ENCODE peak calls at places on chromosomes 1 and 21, in eight cellular contexts. E, U, T, G, P, D, B and F are unnamed samples. For H3K27me3, the result is how much of the 10 kb centered on the place peaks cover.

GRCh38 chr1:205325334-205325884 is 3.9 kb upstream of the NUAK2 start:
- DNase-seq in E (peak), U (no peak), T (peak), G (peak), P (no peak), D (no peak), B (peak), F (peak)

GRCh38 chr1:223739366-223740057 is 27.2 kb downstream of the CAPN2 start:
- DNase-seq in E (no peak), U (no peak), T (no peak), G (no peak), P (no peak), D (no peak), B (no peak), F (peak)

GRCh38 chr1:161307230-161307768 is 2.5 kb downstream of the MPZ start:
- DNase-seq in E (no peak), U (peak), T (peak), G (peak), P (peak), D (no peak), B (peak), F (peak)

GRCh38 chr21:43598416-43599120 is 60.7 kb downstream of the HSF2BP start:
- DNase-seq in E (no peak), U (no peak), T (peak), G (no peak), P (no peak), D (no peak), B (no peak), F (peak)

GRCh38 chr1:174976436-174977107 is 23.2 kb upstream of the CACYBP start:
- DNase-seq in E (no peak), U (no peak), T (peak), G (no peak), P (no peak), D (no peak), B (peak), F (peak)

GRCh38 chr1:114607223-114607622 is 25.8 kb upstream of the BCAS2 start:
- DNase-seq in E (no peak), U (no peak), T (no peak), G (no peak), P (no peak), D (no peak), B (no peak), F (no peak)

GRCh38 chr1:228313536-228314277 is 92.9 kb downstream of the TRIM11 start:
- DNase-seq in E (no peak), U (no peak), T (no peak), G (no peak), P (peak), D (no peak), B (no peak), F (no peak)

GRCh38 chr1:227892930-227893695 is 54.6 kb downstream of the WNT9A start:
- DNase-seq in E (peak), U (no peak), T (no peak), G (no peak), P (no peak), D (peak), B (no peak), F (no peak)

GRCh38 chr1:186014370-186015030 is 280.3 kb downstream of the HMCN1 start:
- DNase-seq in E (no peak), U (no peak), T (peak), G (peak), P (no peak), D (no peak), B (no peak), F (no peak)

GRCh38 chr1:41322835-41323234 is 38.4 kb upstream of the FOXO6 start:
- DNase-seq in E (no peak), U (no peak), T (no peak), G (peak), P (peak), D (peak), B (peak), F (no peak)

GRCh38 chr1:224609333-224609732 is 6.8 kb upstream of the CNIH3 start:
- DNase-seq in E (no peak), U (no peak), T (no peak), G (no peak), P (no peak), D (no peak), B (no peak), F (no peak)

GRCh38 chr1:112674440-112674985 is at the start of gene MOV10:
- DNase-seq in E (peak), U (peak), T (peak), G (peak), P (peak), D (peak), B (peak), F (peak)

GRCh38 chr1:169890761-169891538 is 2.7 kb downstream of the SCYL3 start:
- DNase-seq in E (no peak), U (no peak), T (no peak), G (peak), P (no peak), D (no peak), B (no peak), F (peak)

GRCh38 chr1:230167419-230167852 is 100.4 kb downstream of the GALNT2 start:
- DNase-seq in E (peak), U (peak), T (peak), G (peak), P (no peak), D (no peak), B (peak), F (peak)

GRCh38 chr1:163459539-163459938 is 137.8 kb downstream of the NUF2 start:
- DNase-seq in E (no peak), U (no peak), T (no peak), G (no peak), P (no peak), D (no peak), B (no peak), F (no peak)

GRCh38 chr1:214670098-214670497 is 67.1 kb downstream of the CENPF start:
- DNase-seq in E (peak), U (no peak), T (peak), G (peak), P (peak), D (peak), B (no peak), F (no peak)

GRCh38 chr1:67540025-67540732 is 110.0 kb upstream of the SERBP1 start:
- DNase-seq in E (no peak), U (no peak), T (no peak), G (no peak), P (no peak), D (no peak), B (no peak), F (no peak)

GRCh38 chr1:40799351-40799867 is 15.8 kb downstream of the KCNQ4 start:
- DNase-seq in E (peak), U (no peak), T (peak), G (peak), P (peak), D (no peak), B (no peak), F (no peak)

GRCh38 chr1:178599087-178599486 is 86.2 kb downstream of the TEX35 start:
- DNase-seq in E (no peak), U (no peak), T (no peak), G (no peak), P (no peak), D (no peak), B (no peak), F (no peak)

GRCh38 chr1:149883598-149884247 is 15.6 kb upstream of the BOLA1 start:
- DNase-seq in E (no peak), U (no peak), T (no peak), G (no peak), P (no peak), D (no peak), B (no peak), F (no peak)

GRCh38 chr1:86429830-86430229 is 5.9 kb downstream of the CLCA2 start:
- DNase-seq in E (peak), U (no peak), T (peak), G (peak), P (no peak), D (no peak), B (no peak), F (peak)

GRCh38 chr1:161676958-161677689 is 14.2 kb downstream of the FCGR2B start:
- DNase-seq in E (no peak), U (no peak), T (no peak), G (no peak), P (no peak), D (no peak), B (no peak), F (no peak)

GRCh38 chr1:31705080-31705866 is 1.5 kb upstream of the COL16A1 start:
- DNase-seq in E (peak), U (peak), T (peak), G (no peak), P (peak), D (peak), B (peak), F (peak)

GRCh38 chr1:121587777-121588176 is 403.0 kb downstream of the SRGAP2C start:
- DNase-seq in E (no peak), U (no peak), T (no peak), G (peak), P (no peak), D (no peak), B (no peak), F (peak)

GRCh38 chr1:200774735-200775449 is 36.2 kb downstream of the CAMSAP2 start:
- DNase-seq in E (no peak), U (no peak), T (peak), G (peak), P (no peak), D (no peak), B (no peak), F (no peak)

GRCh38 chr1:38308780-38309179 is 262.2 kb upstream of the POU3F1 start:
- DNase-seq in E (no peak), U (no peak), T (no peak), G (no peak), P (no peak), D (no peak), B (peak), F (peak)

GRCh38 chr1:53725238-53725689 is 13.7 kb downstream of the GLIS1 start:
- DNase-seq in E (no peak), U (no peak), T (peak), G (no peak), P (no peak), D (no peak), B (peak), F (peak)

GRCh38 chr1:195218428-195219212 is 1389.6 kb downstream of the KCNT2 start:
- DNase-seq in E (peak), U (no peak), T (no peak), G (no peak), P (no peak), D (no peak), B (no peak), F (no peak)

GRCh38 chr1:115430717-115431116 is 92.7 kb upstream of the NGF start:
- DNase-seq in E (no peak), U (no peak), T (peak), G (peak), P (no peak), D (no peak), B (no peak), F (peak)

GRCh38 chr1:21655748-21656147 is 13.4 kb downstream of the RAP1GAP start:
- DNase-seq in E (no peak), U (no peak), T (no peak), G (no peak), P (no peak), D (no peak), B (peak), F (peak)

GRCh38 chr1:113788802-113789201 is 23.5 kb downstream of the RSBN1 start:
- DNase-seq in E (no peak), U (no peak), T (no peak), G (no peak), P (no peak), D (no peak), B (no peak), F (no peak)

GRCh38 chr1:226988337-226988672 is 48.2 kb downstream of the COQ8A start:
- DNase-seq in E (peak), U (no peak), T (no peak), G (no peak), P (no peak), D (no peak), B (no peak), F (peak)

GRCh38 chr1:67614511-67614934 is 70.5 kb upstream of the GADD45A start:
- DNase-seq in E (no peak), U (no peak), T (peak), G (no peak), P (no peak), D (no peak), B (no peak), F (peak)

GRCh38 chr1:33334081-33334552 is 13.2 kb upstream of the A3GALT2 start:
- DNase-seq in E (peak), U (no peak), T (no peak), G (no peak), P (peak), D (no peak), B (no peak), F (no peak)

GRCh38 chr1:26799479-26800133 is 11.9 kb downstream of the PIGV start:
- DNase-seq in E (peak), U (no peak), T (peak), G (peak), P (peak), D (peak), B (peak), F (peak)

GRCh38 chr1:225890346-225891228 is 1.6 kb upstream of the LEFTY1 start:
- DNase-seq in E (no peak), U (no peak), T (no peak), G (no peak), P (no peak), D (no peak), B (no peak), F (no peak)

GRCh38 chr21:45138199-45139002 is 64.0 kb downstream of the ADARB1 start:
- DNase-seq in E (peak), U (no peak), T (peak), G (peak), P (peak), D (no peak), B (peak), F (peak)

DNA sequence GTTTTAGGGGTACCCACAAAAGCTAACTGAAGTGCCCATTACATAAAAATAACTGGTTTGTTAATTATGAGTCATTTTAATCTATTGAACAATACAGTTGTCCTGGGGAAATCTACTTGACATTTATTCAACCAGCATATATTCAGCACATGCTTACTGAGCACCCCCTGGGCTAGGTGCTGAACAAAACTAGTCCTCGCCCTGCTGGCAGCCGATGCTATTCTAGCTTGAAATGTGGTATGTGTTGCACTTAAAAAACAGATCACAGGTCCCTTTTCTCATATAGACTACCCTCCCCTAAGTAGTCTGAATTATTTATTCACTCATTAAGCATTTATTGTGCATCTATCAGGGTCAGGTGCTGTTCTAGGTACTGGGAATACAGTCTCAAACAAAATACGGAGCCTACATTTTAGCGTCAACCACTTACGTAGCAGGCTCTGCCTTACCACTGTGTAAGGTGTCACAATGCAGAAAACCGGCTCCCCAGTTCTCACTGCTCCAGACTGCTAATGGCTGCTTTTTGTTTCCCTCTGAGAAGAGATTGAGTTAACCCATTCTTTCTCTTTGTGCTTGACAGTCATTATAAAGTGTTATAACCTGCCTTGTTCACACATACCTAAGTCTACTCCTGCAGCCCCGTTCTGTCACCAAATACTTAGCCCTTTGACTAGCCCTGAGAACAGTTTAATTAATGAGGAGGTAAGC is 57.1 kb downstream of the ADCY10 start:
- DNase-seq in E (no peak), U (no peak), T (no peak), G (no peak), P (no peak), D (no peak), B (no peak), F (no peak)
- H3K4me3 ChIP-seq in E (no peak), U (no peak), T (no peak), G (no peak), P (no peak), D (no peak), B (no peak), F (no peak)

GRCh38 chr1:109262231-109263010 is 13.1 kb downstream of the CELSR2 start:
- DNase-seq in E (no peak), U (no peak), T (no peak), G (no peak), P (no peak), D (no peak), B (no peak), F (no peak)

GRCh38 chr1:109259674-109260557 is 10.6 kb downstream of the CELSR2 start:
- DNase-seq in E (no peak), U (no peak), T (no peak), G (no peak), P (no peak), D (no peak), B (no peak), F (no peak)

GRCh38 chr1:109261578-109261977 is 12.2 kb downstream of the CELSR2 start:
- DNase-seq in E (no peak), U (no peak), T (no peak), G (no peak), P (no peak), D (no peak), B (no peak), F (no peak)

GRCh38 chr1:109263234-109263596 is 13.9 kb downstream of the CELSR2 start:
- DNase-seq in E (no peak), U (no peak), T (no peak), G (no peak), P (no peak), D (no peak), B (no peak), F (peak)

GRCh38 chr1:109261006-109261405 is 11.7 kb downstream of the CELSR2 start:
- DNase-seq in E (no peak), U (no peak), T (no peak), G (no peak), P (no peak), D (no peak), B (no peak), F (no peak)
- TF ChIP-seq CTCF in E (no peak), U (no peak), T (no peak), G (no peak), P (no peak), D (no peak), B (no peak), F (no peak)

DNA sequence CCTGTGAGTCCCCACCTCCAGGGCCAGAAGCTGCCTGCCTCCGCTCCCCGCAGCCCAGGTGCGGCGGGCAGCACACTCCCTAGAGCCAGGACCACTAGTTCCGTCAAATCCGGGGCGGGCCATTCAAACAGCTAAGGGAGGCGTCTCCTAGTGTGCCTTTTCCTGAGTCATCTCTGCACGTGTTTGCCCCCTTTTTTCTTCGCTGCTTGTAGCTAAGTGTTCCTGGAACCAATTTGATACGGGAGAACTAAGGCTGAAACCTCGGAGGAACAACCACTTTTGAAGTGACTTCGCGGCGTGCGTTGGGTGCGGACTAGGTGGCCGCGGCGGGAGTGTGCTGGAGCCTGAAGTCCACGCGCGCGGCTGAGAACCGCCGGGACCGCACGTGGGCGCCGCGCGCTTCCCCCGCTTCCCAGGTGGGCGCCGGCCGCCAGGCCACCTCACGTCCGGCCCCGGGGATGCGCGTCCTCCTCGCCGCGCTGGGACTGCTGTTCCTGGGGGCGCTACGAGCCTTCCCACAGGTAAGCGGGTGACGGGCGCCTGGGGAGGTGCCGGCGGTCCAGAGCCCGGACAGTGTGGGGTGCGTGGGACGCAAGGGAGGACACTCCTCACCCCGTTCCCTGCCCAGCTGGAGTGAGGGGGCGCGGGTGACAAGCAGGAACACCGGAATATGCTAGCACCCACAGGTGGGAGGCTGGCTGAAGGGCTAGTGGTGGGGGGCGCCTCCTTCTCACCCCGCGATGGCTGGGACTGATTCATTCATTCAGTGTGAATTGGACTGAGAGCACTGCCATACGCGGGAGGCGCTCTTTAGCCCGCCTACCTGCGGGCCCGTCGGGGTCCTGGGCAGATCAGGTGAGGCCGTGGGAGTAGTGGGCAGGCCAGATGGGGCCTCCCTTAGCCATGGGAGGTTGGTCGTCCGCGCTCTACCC is at the start of gene TNFRSF8:
- DNase-seq in E (no peak), U (peak), T (peak), G (no peak), P (no peak), D (no peak), B (peak), F (peak)
- H3K27me3 ChIP-seq in E (half or more), U (under half), T (half or more), G (under half), P (half or more), D (under half), B (under half), F (under half)

GRCh38 chr1:155981266-155982088 is 3.1 kb upstream of the ARHGEF2 start:
- DNase-seq in E (peak), U (no peak), T (peak), G (peak), P (no peak), D (no peak), B (peak), F (peak)
- H3K4me3 ChIP-seq in E (no peak), U (peak), T (peak), G (no peak), P (peak), D (no peak), B (peak), F (no peak)

DNA sequence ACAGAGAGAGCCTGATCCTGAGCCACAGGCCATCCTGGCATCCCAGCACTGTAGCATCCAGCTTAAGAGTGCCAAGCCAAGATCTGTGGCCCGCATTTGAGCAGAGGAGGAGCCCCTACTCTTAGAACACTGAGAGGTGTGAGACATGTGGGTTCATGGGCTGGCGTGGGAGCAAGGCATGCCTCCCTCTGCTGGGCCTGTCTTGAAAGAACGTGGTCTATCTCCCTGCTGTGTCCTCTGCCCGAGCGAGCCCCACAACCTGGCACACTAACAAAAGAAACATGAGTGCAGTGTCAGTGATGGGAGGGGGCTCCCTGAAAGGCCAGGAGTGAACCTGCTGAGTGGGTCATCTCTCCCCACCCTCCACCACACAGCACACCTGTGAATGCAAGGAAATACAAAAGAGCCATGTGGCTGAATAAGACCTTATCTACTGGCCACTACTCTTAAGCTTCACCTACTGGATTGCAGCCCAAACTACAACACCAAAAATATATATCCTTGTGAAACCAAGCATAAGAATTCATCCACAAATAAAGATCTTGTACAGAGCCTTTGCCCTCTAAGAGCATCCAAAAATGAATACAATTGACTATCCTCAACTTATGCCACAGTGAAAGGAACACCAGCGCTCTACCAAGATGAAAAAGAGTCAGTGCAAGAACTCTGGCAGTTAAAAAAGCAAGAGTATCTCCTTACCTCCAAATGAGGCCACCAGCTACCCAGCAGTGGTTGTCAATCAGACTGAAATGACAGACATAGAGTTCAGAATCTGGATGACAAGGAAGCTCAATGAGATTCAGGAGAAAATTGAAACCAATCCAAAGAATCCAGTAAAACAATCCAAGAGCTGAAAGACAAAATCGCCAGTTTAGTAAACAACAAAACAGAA is 259.4 kb upstream of the DAB1 start:
- DNase-seq in E (no peak), U (no peak), T (no peak), G (no peak), P (no peak), D (no peak), B (no peak), F (no peak)
- TF ChIP-seq CTCF in E (no peak), U (no peak), T (no peak), G (no peak), P (no peak), D (no peak), B (no peak), F (no peak)